ENCODE peak calls at places on chromosome X, in nine cellular contexts. One of them, this sample, is unnamed.
A peak's percentile ranks its signal among the peaks of the same experiment; 100 is the strongest.

GRCh38 chrX:134999469-134999868 is 8.7 kb downstream of the SMIM10 start:
- DNase-seq in HFF-Myc: no peak
- DNase-seq in cardiac muscle cell: peak; percentile 25
- DNase-seq in effector memory CD4-positive, alpha-beta T cell: no peak
- DNase-seq in epithelial cell of esophagus: peak; percentile 43
- DNase-seq in cardiac fibroblast: peak; percentile 76
- DNase-seq in MG63: no peak
- DNase-seq in psoas muscle: no peak
- DNase-seq in left ventricle myocardium inferior: no peak
- DNase-seq in this sample: no peak

GRCh38 chrX:100895365-100896075 is 21.4 kb upstream of the NOX1 start:
- DNase-seq in HFF-Myc: no peak
- DNase-seq in cardiac muscle cell: peak; percentile 28
- DNase-seq in epithelial cell of esophagus: peak; percentile 95
- DNase-seq in cardiac fibroblast: peak; percentile 59
- DNase-seq in effector memory CD4-positive, alpha-beta T cell: no peak
- DNase-seq in left ventricle myocardium inferior: no peak
- DNase-seq in MG63: peak; percentile 4
- DNase-seq in psoas muscle: no peak
- DNase-seq in this sample: no peak

GRCh38 chrX:67759018-67759417 is 215.2 kb downstream of the AR start:
- DNase-seq in cardiac fibroblast: no peak
- DNase-seq in MG63: no peak
- DNase-seq in effector memory CD4-positive, alpha-beta T cell: no peak
- DNase-seq in left ventricle myocardium inferior: no peak
- DNase-seq in HFF-Myc: no peak
- DNase-seq in cardiac muscle cell: no peak
- DNase-seq in psoas muscle: no peak
- DNase-seq in epithelial cell of esophagus: no peak
- DNase-seq in this sample: no peak

GRCh38 chrX:86102341-86102740 is 45.9 kb upstream of the DACH2 start:
- DNase-seq in HFF-Myc: no peak
- DNase-seq in psoas muscle: no peak
- DNase-seq in effector memory CD4-positive, alpha-beta T cell: no peak
- DNase-seq in cardiac muscle cell: no peak
- DNase-seq in MG63: no peak
- DNase-seq in epithelial cell of esophagus: no peak
- DNase-seq in left ventricle myocardium inferior: no peak
- DNase-seq in cardiac fibroblast: no peak
- DNase-seq in this sample: no peak

GRCh38 chrX:24542756-24543155 is 77.7 kb downstream of the PDK3 start:
- DNase-seq in left ventricle myocardium inferior: no peak
- DNase-seq in HFF-Myc: no peak
- DNase-seq in effector memory CD4-positive, alpha-beta T cell: no peak
- DNase-seq in cardiac fibroblast: peak; percentile 0
- DNase-seq in MG63: no peak
- DNase-seq in cardiac muscle cell: no peak
- DNase-seq in psoas muscle: no peak
- DNase-seq in epithelial cell of esophagus: no peak
- DNase-seq in this sample: no peak

GRCh38 chrX:102840871-102841705 is 96.0 kb upstream of the RAB40AL start:
- DNase-seq in epithelial cell of esophagus: peak; percentile 39
- DNase-seq in MG63: peak; percentile 43
- DNase-seq in psoas muscle: no peak
- DNase-seq in cardiac muscle cell: no peak
- DNase-seq in left ventricle myocardium inferior: no peak
- DNase-seq in effector memory CD4-positive, alpha-beta T cell: no peak
- DNase-seq in cardiac fibroblast: peak; percentile 35
- DNase-seq in HFF-Myc: no peak
- DNase-seq in this sample: no peak

GRCh38 chrX:104195489-104196084 is 29.3 kb downstream of the FAM199X start:
- DNase-seq in psoas muscle: no peak
- DNase-seq in HFF-Myc: peak; percentile 5
- DNase-seq in epithelial cell of esophagus: peak; percentile 34
- DNase-seq in cardiac muscle cell: peak; percentile 56
- DNase-seq in effector memory CD4-positive, alpha-beta T cell: no peak
- DNase-seq in left ventricle myocardium inferior: no peak
- DNase-seq in cardiac fibroblast: peak; percentile 39
- DNase-seq in MG63: no peak
- DNase-seq in this sample: no peak

GRCh38 chrX:112612558-112612957 is 67.2 kb downstream of the LHFPL1 start:
- DNase-seq in psoas muscle: no peak
- DNase-seq in HFF-Myc: no peak
- DNase-seq in MG63: no peak
- DNase-seq in cardiac fibroblast: no peak
- DNase-seq in cardiac muscle cell: no peak
- DNase-seq in left ventricle myocardium inferior: no peak
- DNase-seq in epithelial cell of esophagus: no peak
- DNase-seq in effector memory CD4-positive, alpha-beta T cell: no peak
- DNase-seq in this sample: no peak

GRCh38 chrX:136376713-136377112 is 76.0 kb downstream of the ADGRG4 start:
- DNase-seq in effector memory CD4-positive, alpha-beta T cell: no peak
- DNase-seq in cardiac fibroblast: no peak
- DNase-seq in HFF-Myc: no peak
- DNase-seq in cardiac muscle cell: no peak
- DNase-seq in epithelial cell of esophagus: no peak
- DNase-seq in psoas muscle: no peak
- DNase-seq in MG63: no peak
- DNase-seq in left ventricle myocardium inferior: no peak
- DNase-seq in this sample: no peak

GRCh38 chrX:119784747-119785446 is 6.5 kb downstream of the RPL39 start:
- DNase-seq in psoas muscle: no peak
- DNase-seq in cardiac muscle cell: no peak
- DNase-seq in left ventricle myocardium inferior: no peak
- DNase-seq in effector memory CD4-positive, alpha-beta T cell: peak; percentile 25
- DNase-seq in epithelial cell of esophagus: peak; percentile 37
- DNase-seq in MG63: peak; percentile 29
- DNase-seq in cardiac fibroblast: peak; percentile 47
- DNase-seq in HFF-Myc: no peak
- DNase-seq in this sample: no peak

GRCh38 chrX:84453351-84454246 is 48.7 kb downstream of the HDX start:
- DNase-seq in epithelial cell of esophagus: no peak
- DNase-seq in left ventricle myocardium inferior: peak; percentile 10
- DNase-seq in effector memory CD4-positive, alpha-beta T cell: no peak
- DNase-seq in HFF-Myc: peak; percentile 11
- DNase-seq in psoas muscle: no peak
- DNase-seq in cardiac muscle cell: no peak
- DNase-seq in MG63: no peak
- DNase-seq in cardiac fibroblast: no peak
- DNase-seq in this sample: peak; percentile 40

GRCh38 chrX:96843566-96843965 is 40.1 kb upstream of the RPA4 start:
- DNase-seq in HFF-Myc: no peak
- DNase-seq in effector memory CD4-positive, alpha-beta T cell: no peak
- DNase-seq in cardiac fibroblast: peak; percentile 43
- DNase-seq in epithelial cell of esophagus: peak; percentile 11
- DNase-seq in MG63: no peak
- DNase-seq in psoas muscle: no peak
- DNase-seq in cardiac muscle cell: peak; percentile 43
- DNase-seq in left ventricle myocardium inferior: no peak
- DNase-seq in this sample: no peak

GRCh38 chrX:129577473-129577872 is 37.4 kb downstream of the OCRL start:
- DNase-seq in cardiac fibroblast: peak; percentile 88
- DNase-seq in effector memory CD4-positive, alpha-beta T cell: no peak
- DNase-seq in MG63: peak; percentile 43
- DNase-seq in cardiac muscle cell: no peak
- DNase-seq in epithelial cell of esophagus: peak; percentile 40
- DNase-seq in HFF-Myc: peak; percentile 20
- DNase-seq in left ventricle myocardium inferior: no peak
- DNase-seq in psoas muscle: no peak
- DNase-seq in this sample: no peak

GRCh38 chrX:134692990-134693389 is 34.7 kb upstream of the PLAC1 start:
- DNase-seq in MG63: peak; percentile 83
- DNase-seq in cardiac fibroblast: peak; percentile 74
- DNase-seq in HFF-Myc: no peak
- DNase-seq in cardiac muscle cell: no peak
- DNase-seq in psoas muscle: no peak
- DNase-seq in effector memory CD4-positive, alpha-beta T cell: no peak
- DNase-seq in epithelial cell of esophagus: peak; percentile 81
- DNase-seq in left ventricle myocardium inferior: no peak
- DNase-seq in this sample: no peak

GRCh38 chrX:40952855-40953254 is 132.4 kb upstream of the USP9X start:
- DNase-seq in HFF-Myc: no peak
- DNase-seq in left ventricle myocardium inferior: no peak
- DNase-seq in epithelial cell of esophagus: no peak
- DNase-seq in effector memory CD4-positive, alpha-beta T cell: no peak
- DNase-seq in psoas muscle: no peak
- DNase-seq in cardiac fibroblast: no peak
- DNase-seq in cardiac muscle cell: no peak
- DNase-seq in MG63: no peak
- DNase-seq in this sample: no peak

GRCh38 chrX:37487271-37487670 is 84.2 kb upstream of the LANCL3 start:
- DNase-seq in effector memory CD4-positive, alpha-beta T cell: no peak
- DNase-seq in left ventricle myocardium inferior: no peak
- DNase-seq in cardiac muscle cell: no peak
- DNase-seq in cardiac fibroblast: no peak
- DNase-seq in psoas muscle: no peak
- DNase-seq in epithelial cell of esophagus: no peak
- DNase-seq in HFF-Myc: no peak
- DNase-seq in MG63: no peak
- DNase-seq in this sample: no peak

GRCh38 chrX:112901821-112902732 is 61.4 kb upstream of the AMOT start:
- DNase-seq in effector memory CD4-positive, alpha-beta T cell: no peak
- DNase-seq in epithelial cell of esophagus: no peak
- DNase-seq in cardiac muscle cell: no peak
- DNase-seq in MG63: no peak
- DNase-seq in left ventricle myocardium inferior: no peak
- DNase-seq in cardiac fibroblast: no peak
- DNase-seq in HFF-Myc: no peak
- DNase-seq in psoas muscle: no peak
- DNase-seq in this sample: no peak

DNA sequence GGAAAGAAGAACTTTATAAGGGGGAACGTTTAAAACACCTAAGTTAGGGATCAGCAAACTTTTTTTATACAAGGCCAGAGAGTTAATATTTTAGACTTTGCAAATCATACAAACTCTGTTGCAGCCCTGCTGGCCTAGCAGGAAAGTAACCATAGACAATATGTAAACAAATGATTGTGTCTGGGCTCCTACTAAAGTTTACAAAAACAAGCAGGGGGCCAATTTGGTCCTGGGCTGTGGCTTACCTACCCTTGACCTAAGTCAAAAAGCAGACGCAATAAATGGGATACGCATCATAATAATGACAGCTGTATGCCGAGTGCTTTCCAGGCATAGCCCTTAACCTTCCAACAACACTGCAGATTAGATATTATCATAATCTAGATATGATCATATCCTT is 4.9 kb downstream of the TASL start:
- DNase-seq in cardiac muscle cell: no peak
- DNase-seq in left ventricle myocardium inferior: no peak
- DNase-seq in psoas muscle: no peak
- DNase-seq in cardiac fibroblast: no peak
- DNase-seq in HFF-Myc: no peak
- DNase-seq in MG63: no peak
- DNase-seq in epithelial cell of esophagus: no peak
- DNase-seq in effector memory CD4-positive, alpha-beta T cell: no peak
- DNase-seq in this sample: no peak
- H3K4me3 ChIP-seq in cardiac muscle cell: no peak overlapping the region
- H3K4me3 ChIP-seq in left ventricle myocardium inferior: no peak overlapping the region
- H3K4me3 ChIP-seq in psoas muscle: no peak overlapping the region
- H3K4me3 ChIP-seq in cardiac fibroblast: no peak overlapping the region
- H3K4me3 ChIP-seq in HFF-Myc: no peak overlapping the region
- H3K4me3 ChIP-seq in MG63: no peak overlapping the region
- H3K4me3 ChIP-seq in epithelial cell of esophagus: no peak overlapping the region
- H3K4me3 ChIP-seq in effector memory CD4-positive, alpha-beta T cell: no peak overlapping the region
- H3K4me3 ChIP-seq in this sample: no peak overlapping the region

GRCh38 chrX:10656214-10656613 is 35.8 kb upstream of the MID1 start:
- DNase-seq in epithelial cell of esophagus: no peak
- DNase-seq in cardiac fibroblast: no peak
- DNase-seq in MG63: no peak
- DNase-seq in psoas muscle: no peak
- DNase-seq in left ventricle myocardium inferior: no peak
- DNase-seq in effector memory CD4-positive, alpha-beta T cell: no peak
- DNase-seq in HFF-Myc: no peak
- DNase-seq in cardiac muscle cell: no peak
- DNase-seq in this sample: no peak

GRCh38 chrX:10665681-10666080 is 45.3 kb upstream of the MID1 start:
- DNase-seq in left ventricle myocardium inferior: no peak
- DNase-seq in epithelial cell of esophagus: no peak
- DNase-seq in effector memory CD4-positive, alpha-beta T cell: no peak
- DNase-seq in MG63: no peak
- DNase-seq in cardiac muscle cell: no peak
- DNase-seq in cardiac fibroblast: no peak
- DNase-seq in HFF-Myc: no peak
- DNase-seq in psoas muscle: no peak
- DNase-seq in this sample: no peak

GRCh38 chrX:10666102-10666501 is 45.7 kb upstream of the MID1 start:
- DNase-seq in cardiac fibroblast: no peak
- DNase-seq in cardiac muscle cell: no peak
- DNase-seq in left ventricle myocardium inferior: no peak
- DNase-seq in psoas muscle: no peak
- DNase-seq in epithelial cell of esophagus: no peak
- DNase-seq in MG63: no peak
- DNase-seq in HFF-Myc: no peak
- DNase-seq in effector memory CD4-positive, alpha-beta T cell: no peak
- DNase-seq in this sample: no peak

GRCh38 chrX:10660171-10660570 is 39.8 kb upstream of the MID1 start:
- DNase-seq in HFF-Myc: no peak
- DNase-seq in MG63: no peak
- DNase-seq in cardiac fibroblast: no peak
- DNase-seq in effector memory CD4-positive, alpha-beta T cell: no peak
- DNase-seq in left ventricle myocardium inferior: no peak
- DNase-seq in epithelial cell of esophagus: no peak
- DNase-seq in cardiac muscle cell: no peak
- DNase-seq in psoas muscle: no peak
- DNase-seq in this sample: no peak
- H3K4me3 ChIP-seq in HFF-Myc: no peak overlapping the region
- H3K4me3 ChIP-seq in MG63: no peak overlapping the region
- H3K4me3 ChIP-seq in cardiac fibroblast: no peak overlapping the region
- H3K4me3 ChIP-seq in effector memory CD4-positive, alpha-beta T cell: no peak overlapping the region
- H3K4me3 ChIP-seq in left ventricle myocardium inferior: no peak overlapping the region
- H3K4me3 ChIP-seq in epithelial cell of esophagus: no peak overlapping the region
- H3K4me3 ChIP-seq in cardiac muscle cell: no peak overlapping the region
- H3K4me3 ChIP-seq in psoas muscle: no peak overlapping the region
- H3K4me3 ChIP-seq in this sample: no peak overlapping the region

DNA sequence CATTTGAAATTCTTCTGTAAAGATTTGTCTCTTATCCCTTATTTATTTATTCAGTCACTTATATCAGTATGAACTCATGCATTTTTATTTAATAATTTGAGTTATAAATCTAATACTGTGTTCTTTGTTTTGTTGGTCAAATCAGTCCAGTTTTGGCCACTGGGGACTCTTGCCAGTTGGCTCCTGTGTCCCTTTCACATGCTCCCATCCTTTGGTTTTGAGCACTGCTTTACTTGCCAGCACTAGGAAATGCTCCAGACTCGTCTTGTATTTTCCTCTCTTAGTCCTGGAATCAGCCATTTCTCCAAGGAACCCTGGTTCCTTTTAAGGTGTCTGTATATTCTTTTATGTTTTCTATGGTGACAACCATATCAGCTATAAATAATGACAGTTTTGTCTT is 28.1 kb downstream of the KANTR start:
- DNase-seq in epithelial cell of esophagus: no peak
- DNase-seq in cardiac muscle cell: no peak
- DNase-seq in left ventricle myocardium inferior: no peak
- DNase-seq in HFF-Myc: no peak
- DNase-seq in cardiac fibroblast: no peak
- DNase-seq in psoas muscle: no peak
- DNase-seq in effector memory CD4-positive, alpha-beta T cell: no peak
- DNase-seq in MG63: peak; percentile 18
- DNase-seq in this sample: no peak
- H3K4me3 ChIP-seq in epithelial cell of esophagus: no peak overlapping the region
- H3K4me3 ChIP-seq in cardiac muscle cell: no peak overlapping the region
- H3K4me3 ChIP-seq in left ventricle myocardium inferior: no peak overlapping the region
- H3K4me3 ChIP-seq in HFF-Myc: no peak overlapping the region
- H3K4me3 ChIP-seq in cardiac fibroblast: no peak overlapping the region
- H3K4me3 ChIP-seq in psoas muscle: no peak overlapping the region
- H3K4me3 ChIP-seq in effector memory CD4-positive, alpha-beta T cell: no peak overlapping the region
- H3K4me3 ChIP-seq in MG63: no peak overlapping the region
- H3K4me3 ChIP-seq in this sample: no peak overlapping the region

GRCh38 chrX:42754129-42754528 is 23.8 kb downstream of the PPP1R2C start:
- DNase-seq in cardiac muscle cell: no peak
- DNase-seq in HFF-Myc: no peak
- DNase-seq in cardiac fibroblast: no peak
- DNase-seq in effector memory CD4-positive, alpha-beta T cell: no peak
- DNase-seq in left ventricle myocardium inferior: no peak
- DNase-seq in epithelial cell of esophagus: no peak
- DNase-seq in MG63: no peak
- DNase-seq in psoas muscle: no peak
- DNase-seq in this sample: no peak
- H3K4me3 ChIP-seq in cardiac muscle cell: no peak overlapping the region
- H3K4me3 ChIP-seq in HFF-Myc: no peak overlapping the region
- H3K4me3 ChIP-seq in cardiac fibroblast: no peak overlapping the region
- H3K4me3 ChIP-seq in effector memory CD4-positive, alpha-beta T cell: no peak overlapping the region
- H3K4me3 ChIP-seq in left ventricle myocardium inferior: no peak overlapping the region
- H3K4me3 ChIP-seq in epithelial cell of esophagus: no peak overlapping the region
- H3K4me3 ChIP-seq in MG63: no peak overlapping the region
- H3K4me3 ChIP-seq in psoas muscle: no peak overlapping the region
- H3K4me3 ChIP-seq in this sample: no peak overlapping the region